ENCODE peak calls at places on chromosomes 3 and 15, in ten cellular contexts. One of them, this sample, is unnamed.

GRCh38 chr3:66380200-66380932 is 120.5 kb downstream of the LRIG1 start:
- DNase-seq in CD8-positive, alpha-beta T cell: no peak
- DNase-seq in astrocyte of the spinal cord: no peak
- DNase-seq in hepatocyte: no peak
- DNase-seq in GM06990: no peak
- DNase-seq in lower leg skin: no peak
- DNase-seq in heart left ventricle: no peak
- DNase-seq in IMR-90: no peak
- DNase-seq in HFFc6: no peak
- DNase-seq in activated CD8-positive, alpha-beta T cell treated with anti-CD3 and anti-CD28 coated beads for 36 hours: no peak
- DNase-seq in this sample: no peak

GRCh38 chr3:45896956-45897355 is 10.6 kb downstream of the CCR9 start:
- DNase-seq in CD8-positive, alpha-beta T cell: no peak
- DNase-seq in astrocyte of the spinal cord: peak
- DNase-seq in hepatocyte: peak
- DNase-seq in GM06990: no peak
- DNase-seq in lower leg skin: no peak
- DNase-seq in heart left ventricle: no peak
- DNase-seq in IMR-90: peak
- DNase-seq in HFFc6: peak
- DNase-seq in activated CD8-positive, alpha-beta T cell treated with anti-CD3 and anti-CD28 coated beads for 36 hours: no peak
- DNase-seq in this sample: no peak

GRCh38 chr15:77720617-77721016 is 87.9 kb upstream of the LINGO1 start:
- DNase-seq in CD8-positive, alpha-beta T cell: no peak
- DNase-seq in astrocyte of the spinal cord: no peak
- DNase-seq in hepatocyte: no peak
- DNase-seq in GM06990: no peak
- DNase-seq in lower leg skin: no peak
- DNase-seq in heart left ventricle: no peak
- DNase-seq in IMR-90: no peak
- DNase-seq in HFFc6: no peak
- DNase-seq in activated CD8-positive, alpha-beta T cell treated with anti-CD3 and anti-CD28 coated beads for 36 hours: no peak
- DNase-seq in this sample: no peak

GRCh38 chr3:105157766-105158085 is 209.0 kb upstream of the ALCAM start:
- DNase-seq in CD8-positive, alpha-beta T cell: no peak
- DNase-seq in astrocyte of the spinal cord: no peak
- DNase-seq in hepatocyte: no peak
- DNase-seq in GM06990: no peak
- DNase-seq in lower leg skin: no peak
- DNase-seq in heart left ventricle: no peak
- DNase-seq in IMR-90: no peak
- DNase-seq in HFFc6: no peak
- DNase-seq in activated CD8-positive, alpha-beta T cell treated with anti-CD3 and anti-CD28 coated beads for 36 hours: no peak
- DNase-seq in this sample: no peak

GRCh38 chr3:42693530-42693930 is 8.2 kb downstream of the KLHL40 start:
- DNase-seq in CD8-positive, alpha-beta T cell: no peak
- DNase-seq in astrocyte of the spinal cord: no peak
- DNase-seq in hepatocyte: no peak
- DNase-seq in GM06990: no peak
- DNase-seq in lower leg skin: no peak
- DNase-seq in heart left ventricle: no peak
- DNase-seq in IMR-90: no peak
- DNase-seq in HFFc6: no peak
- DNase-seq in activated CD8-positive, alpha-beta T cell treated with anti-CD3 and anti-CD28 coated beads for 36 hours: no peak
- DNase-seq in this sample: no peak

GRCh38 chr3:181919375-181919774 is 207.7 kb downstream of the SOX2 start:
- DNase-seq in CD8-positive, alpha-beta T cell: no peak
- DNase-seq in astrocyte of the spinal cord: no peak
- DNase-seq in hepatocyte: no peak
- DNase-seq in GM06990: no peak
- DNase-seq in lower leg skin: no peak
- DNase-seq in heart left ventricle: no peak
- DNase-seq in IMR-90: no peak
- DNase-seq in HFFc6: no peak
- DNase-seq in activated CD8-positive, alpha-beta T cell treated with anti-CD3 and anti-CD28 coated beads for 36 hours: no peak
- DNase-seq in this sample: no peak

GRCh38 chr15:78018968-78019644 is 58.4 kb downstream of the TBC1D2B start:
- DNase-seq in CD8-positive, alpha-beta T cell: no peak
- DNase-seq in astrocyte of the spinal cord: no peak
- DNase-seq in hepatocyte: no peak
- DNase-seq in GM06990: no peak
- DNase-seq in lower leg skin: no peak
- DNase-seq in heart left ventricle: no peak
- DNase-seq in IMR-90: no peak
- DNase-seq in HFFc6: no peak
- DNase-seq in activated CD8-positive, alpha-beta T cell treated with anti-CD3 and anti-CD28 coated beads for 36 hours: peak
- DNase-seq in this sample: no peak

GRCh38 chr3:132907293-132907692 is 130.9 kb upstream of the TMEM108 start:
- DNase-seq in CD8-positive, alpha-beta T cell: no peak
- DNase-seq in astrocyte of the spinal cord: no peak
- DNase-seq in hepatocyte: no peak
- DNase-seq in GM06990: no peak
- DNase-seq in lower leg skin: no peak
- DNase-seq in heart left ventricle: no peak
- DNase-seq in IMR-90: no peak
- DNase-seq in HFFc6: no peak
- DNase-seq in activated CD8-positive, alpha-beta T cell treated with anti-CD3 and anti-CD28 coated beads for 36 hours: no peak
- DNase-seq in this sample: no peak

GRCh38 chr3:64408770-64409169 is 183.5 kb upstream of the PRICKLE2 start:
- DNase-seq in CD8-positive, alpha-beta T cell: no peak
- DNase-seq in astrocyte of the spinal cord: no peak
- DNase-seq in hepatocyte: no peak
- DNase-seq in GM06990: no peak
- DNase-seq in lower leg skin: no peak
- DNase-seq in heart left ventricle: no peak
- DNase-seq in IMR-90: peak
- DNase-seq in HFFc6: peak
- DNase-seq in activated CD8-positive, alpha-beta T cell treated with anti-CD3 and anti-CD28 coated beads for 36 hours: no peak
- DNase-seq in this sample: no peak

GRCh38 chr3:13537926-13538325 is 11.0 kb upstream of the FBLN2 start:
- DNase-seq in CD8-positive, alpha-beta T cell: no peak
- DNase-seq in astrocyte of the spinal cord: peak
- DNase-seq in hepatocyte: no peak
- DNase-seq in GM06990: no peak
- DNase-seq in lower leg skin: peak
- DNase-seq in heart left ventricle: no peak
- DNase-seq in IMR-90: peak
- DNase-seq in HFFc6: peak
- DNase-seq in activated CD8-positive, alpha-beta T cell treated with anti-CD3 and anti-CD28 coated beads for 36 hours: no peak
- DNase-seq in this sample: peak

GRCh38 chr3:141738636-141739363 is 702 bp downstream of the RNF7 start:
- DNase-seq in CD8-positive, alpha-beta T cell: peak
- DNase-seq in astrocyte of the spinal cord: peak
- DNase-seq in hepatocyte: peak
- DNase-seq in GM06990: peak
- DNase-seq in lower leg skin: no peak
- DNase-seq in heart left ventricle: no peak
- DNase-seq in IMR-90: peak
- DNase-seq in HFFc6: peak
- DNase-seq in activated CD8-positive, alpha-beta T cell treated with anti-CD3 and anti-CD28 coated beads for 36 hours: peak
- DNase-seq in this sample: peak

GRCh38 chr15:65583701-65584100 is 27.2 kb downstream of the INTS14 start:
- DNase-seq in CD8-positive, alpha-beta T cell: peak
- DNase-seq in astrocyte of the spinal cord: peak
- DNase-seq in hepatocyte: peak
- DNase-seq in GM06990: peak
- DNase-seq in lower leg skin: no peak
- DNase-seq in heart left ventricle: no peak
- DNase-seq in IMR-90: peak
- DNase-seq in HFFc6: peak
- DNase-seq in activated CD8-positive, alpha-beta T cell treated with anti-CD3 and anti-CD28 coated beads for 36 hours: peak
- DNase-seq in this sample: peak

GRCh38 chr3:61650276-61650675 is 88.9 kb downstream of the PTPRG start:
- DNase-seq in CD8-positive, alpha-beta T cell: no peak
- DNase-seq in astrocyte of the spinal cord: peak
- DNase-seq in hepatocyte: peak
- DNase-seq in GM06990: no peak
- DNase-seq in lower leg skin: peak
- DNase-seq in heart left ventricle: peak
- DNase-seq in IMR-90: peak
- DNase-seq in HFFc6: peak
- DNase-seq in activated CD8-positive, alpha-beta T cell treated with anti-CD3 and anti-CD28 coated beads for 36 hours: no peak
- DNase-seq in this sample: peak

GRCh38 chr3:104873331-104873730 is 493.4 kb upstream of the ALCAM start:
- DNase-seq in CD8-positive, alpha-beta T cell: no peak
- DNase-seq in astrocyte of the spinal cord: peak
- DNase-seq in hepatocyte: no peak
- DNase-seq in GM06990: no peak
- DNase-seq in lower leg skin: no peak
- DNase-seq in heart left ventricle: no peak
- DNase-seq in IMR-90: peak
- DNase-seq in HFFc6: peak
- DNase-seq in activated CD8-positive, alpha-beta T cell treated with anti-CD3 and anti-CD28 coated beads for 36 hours: no peak
- DNase-seq in this sample: peak

DNA sequence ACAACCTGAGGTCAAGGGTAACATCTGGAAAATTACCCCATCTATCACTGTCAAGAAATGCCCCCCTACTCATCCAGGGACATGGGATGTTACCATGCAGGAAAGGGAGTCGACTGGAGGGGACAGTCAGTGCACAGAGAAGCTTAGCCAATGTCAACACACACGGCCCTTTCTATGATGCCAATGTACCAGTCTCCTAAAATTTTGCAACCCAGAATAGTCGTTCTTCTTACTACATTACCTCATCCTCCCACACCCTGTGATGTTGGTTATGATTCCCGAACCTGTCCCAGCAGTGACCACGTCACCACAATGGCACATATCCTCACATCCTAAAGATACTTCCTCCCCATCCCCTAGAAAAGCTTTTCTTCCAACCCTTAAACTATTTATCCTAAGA is 20.1 kb downstream of the TXNRD3 start:
- DNase-seq in CD8-positive, alpha-beta T cell: no peak
- DNase-seq in astrocyte of the spinal cord: no peak
- DNase-seq in hepatocyte: no peak
- DNase-seq in GM06990: no peak
- DNase-seq in lower leg skin: no peak
- DNase-seq in heart left ventricle: no peak
- DNase-seq in IMR-90: no peak
- DNase-seq in HFFc6: no peak
- DNase-seq in activated CD8-positive, alpha-beta T cell treated with anti-CD3 and anti-CD28 coated beads for 36 hours: no peak
- DNase-seq in this sample: no peak
- TF ChIP-seq CTCF in CD8-positive, alpha-beta T cell: no peak
- TF ChIP-seq CTCF in astrocyte of the spinal cord: no peak
- TF ChIP-seq CTCF in hepatocyte: no peak
- TF ChIP-seq CTCF in GM06990: no peak
- TF ChIP-seq CTCF in lower leg skin: no peak
- TF ChIP-seq CTCF in heart left ventricle: no peak
- TF ChIP-seq CTCF in IMR-90: no peak
- TF ChIP-seq CTCF in HFFc6: no peak
- TF ChIP-seq CTCF in activated CD8-positive, alpha-beta T cell treated with anti-CD3 and anti-CD28 coated beads for 36 hours: no peak
- TF ChIP-seq CTCF in this sample: no peak

DNA sequence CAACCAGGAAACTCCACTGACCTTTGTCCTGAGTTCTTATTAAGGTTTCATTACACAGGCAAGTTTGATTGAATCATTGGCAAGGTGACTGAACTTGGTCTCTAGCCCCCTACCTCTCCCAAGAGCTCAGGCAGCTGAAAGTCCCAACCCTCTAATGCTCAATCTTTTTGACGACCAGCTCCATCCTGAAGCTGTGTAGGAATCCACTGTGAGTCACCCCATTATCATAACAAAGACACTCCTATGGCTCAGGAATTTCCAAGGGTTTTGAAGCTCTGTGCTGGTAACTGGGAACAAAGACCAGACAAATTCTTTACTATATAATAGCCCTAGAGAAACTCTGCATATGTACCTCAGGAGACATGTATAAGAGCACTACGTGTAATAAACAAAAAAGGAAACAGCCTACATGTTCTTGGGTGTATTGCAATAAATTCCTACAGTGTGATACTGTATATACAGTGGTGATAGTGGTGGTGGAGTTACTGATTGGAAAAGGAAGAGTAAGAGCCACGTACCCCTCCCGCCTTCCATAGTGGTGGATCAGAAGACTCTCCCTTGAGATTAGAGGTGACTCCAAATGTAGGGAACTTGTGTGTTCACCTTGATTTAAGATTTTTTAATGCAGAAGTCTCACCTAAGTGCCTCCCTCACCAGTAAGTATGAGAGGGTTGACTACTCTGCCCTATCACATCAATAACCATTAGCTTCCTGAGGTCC is 116.6 kb downstream of the ST8SIA2 start:
- DNase-seq in CD8-positive, alpha-beta T cell: no peak
- DNase-seq in astrocyte of the spinal cord: peak
- DNase-seq in hepatocyte: peak
- DNase-seq in GM06990: no peak
- DNase-seq in lower leg skin: no peak
- DNase-seq in heart left ventricle: no peak
- DNase-seq in IMR-90: no peak
- DNase-seq in HFFc6: peak
- DNase-seq in activated CD8-positive, alpha-beta T cell treated with anti-CD3 and anti-CD28 coated beads for 36 hours: no peak
- DNase-seq in this sample: peak
- TF ChIP-seq CTCF in CD8-positive, alpha-beta T cell: no peak
- TF ChIP-seq CTCF in astrocyte of the spinal cord: no peak
- TF ChIP-seq CTCF in hepatocyte: no peak
- TF ChIP-seq CTCF in GM06990: no peak
- TF ChIP-seq CTCF in lower leg skin: no peak
- TF ChIP-seq CTCF in heart left ventricle: no peak
- TF ChIP-seq CTCF in IMR-90: no peak
- TF ChIP-seq CTCF in HFFc6: no peak
- TF ChIP-seq CTCF in activated CD8-positive, alpha-beta T cell treated with anti-CD3 and anti-CD28 coated beads for 36 hours: no peak
- TF ChIP-seq CTCF in this sample: no peak

DNA sequence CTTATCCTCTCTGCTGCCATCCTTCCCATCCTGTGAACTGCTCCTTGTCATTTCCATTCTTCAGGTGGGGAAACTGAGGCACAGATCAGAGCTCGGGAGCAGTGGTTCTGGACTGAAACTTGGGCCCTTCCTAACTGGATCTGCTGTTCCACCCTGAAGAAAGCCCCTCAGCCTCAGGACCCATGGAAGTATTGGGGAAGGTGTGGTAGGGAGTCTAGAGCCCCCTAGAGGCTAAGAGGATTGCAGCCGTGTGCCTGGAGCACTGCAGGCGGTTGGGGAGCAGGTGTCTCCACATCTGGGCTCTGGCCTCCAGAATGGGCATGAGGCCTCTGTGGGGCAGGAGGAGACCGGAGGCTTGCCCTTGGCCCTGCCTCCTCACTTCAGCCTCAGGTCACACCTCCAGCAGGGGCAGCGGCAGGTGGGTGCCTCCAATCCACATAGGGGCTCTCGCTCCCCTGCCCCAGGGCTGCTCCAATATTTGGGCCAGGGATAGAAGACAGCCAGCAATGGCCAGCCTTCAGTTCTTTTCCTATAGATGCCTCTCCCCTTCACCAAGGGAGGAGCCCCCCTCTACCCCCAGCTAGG is 28.1 kb downstream of the DNAJB8 start:
- DNase-seq in CD8-positive, alpha-beta T cell: no peak
- DNase-seq in astrocyte of the spinal cord: no peak
- DNase-seq in hepatocyte: no peak
- DNase-seq in GM06990: no peak
- DNase-seq in lower leg skin: no peak
- DNase-seq in heart left ventricle: no peak
- DNase-seq in IMR-90: no peak
- DNase-seq in HFFc6: no peak
- DNase-seq in activated CD8-positive, alpha-beta T cell treated with anti-CD3 and anti-CD28 coated beads for 36 hours: no peak
- DNase-seq in this sample: no peak
- TF ChIP-seq CTCF in CD8-positive, alpha-beta T cell: no peak
- TF ChIP-seq CTCF in astrocyte of the spinal cord: peak
- TF ChIP-seq CTCF in hepatocyte: peak
- TF ChIP-seq CTCF in GM06990: peak
- TF ChIP-seq CTCF in lower leg skin: no peak
- TF ChIP-seq CTCF in heart left ventricle: no peak
- TF ChIP-seq CTCF in IMR-90: peak
- TF ChIP-seq CTCF in HFFc6: peak
- TF ChIP-seq CTCF in activated CD8-positive, alpha-beta T cell treated with anti-CD3 and anti-CD28 coated beads for 36 hours: peak
- TF ChIP-seq CTCF in this sample: peak

GRCh38 chr15:43346305-43346704 is 15.9 kb upstream of the LCMT2 start:
- DNase-seq in CD8-positive, alpha-beta T cell: no peak
- DNase-seq in astrocyte of the spinal cord: no peak
- DNase-seq in hepatocyte: no peak
- DNase-seq in GM06990: no peak
- DNase-seq in lower leg skin: no peak
- DNase-seq in heart left ventricle: no peak
- DNase-seq in IMR-90: no peak
- DNase-seq in HFFc6: no peak
- DNase-seq in activated CD8-positive, alpha-beta T cell treated with anti-CD3 and anti-CD28 coated beads for 36 hours: peak
- DNase-seq in this sample: no peak
- TF ChIP-seq CTCF in CD8-positive, alpha-beta T cell: no peak
- TF ChIP-seq CTCF in astrocyte of the spinal cord: no peak
- TF ChIP-seq CTCF in hepatocyte: no peak
- TF ChIP-seq CTCF in GM06990: peak
- TF ChIP-seq CTCF in lower leg skin: no peak
- TF ChIP-seq CTCF in heart left ventricle: no peak
- TF ChIP-seq CTCF in IMR-90: no peak
- TF ChIP-seq CTCF in HFFc6: peak
- TF ChIP-seq CTCF in activated CD8-positive, alpha-beta T cell treated with anti-CD3 and anti-CD28 coated beads for 36 hours: no peak
- TF ChIP-seq CTCF in this sample: no peak

This sample was measured in astrocyte of the cerebellum.